ENCODE peak calls at places on chromosomes 1 and 21, in six cellular contexts. U, O, R, B, J and C are unnamed samples.

GRCh38 chr1:56061824-56062223 is 517.5 kb downstream of the PLPP3 start:
- ATAC-seq in U (no peak), O (peak), R (no peak), B (no peak), J (no peak), C (no peak)

GRCh38 chr1:154386643-154387352 is 18.3 kb upstream of the IL6R start:
- ATAC-seq in U (no peak), O (peak), R (peak), B (peak), J (no peak), C (peak)

GRCh38 chr1:228818928-228819632 is 83.8 kb downstream of the RHOU start:
- ATAC-seq in U (no peak), O (no peak), R (no peak), B (no peak), J (no peak), C (no peak)

GRCh38 chr1:151346769-151347522 is at the start of gene RFX5:
- ATAC-seq in U (peak), O (peak), R (peak), B (peak), J (peak), C (peak)

GRCh38 chr1:238606457-238606856 is 715.7 kb upstream of the ZP4 start:
- ATAC-seq in U (no peak), O (no peak), R (no peak), B (no peak), J (no peak), C (no peak)

GRCh38 chr21:38478782-38479181 is 19.5 kb downstream of the ERG start:
- ATAC-seq in U (peak), O (no peak), R (no peak), B (no peak), J (no peak), C (peak)

GRCh38 chr21:45769239-45769758 is 125.8 kb downstream of the PCBP3 start:
- ATAC-seq in U (peak), O (no peak), R (no peak), B (no peak), J (no peak), C (no peak)

GRCh38 chr1:55284856-55285255 is 69.7 kb upstream of the USP24 start:
- ATAC-seq in U (peak), O (peak), R (no peak), B (no peak), J (peak), C (no peak)

GRCh38 chr1:10388387-10388715 is 10.5 kb upstream of the PGD start:
- ATAC-seq in U (peak), O (peak), R (no peak), B (no peak), J (no peak), C (no peak)

GRCh38 chr1:99691175-99691574 is 45.3 kb downstream of the PALMD start:
- ATAC-seq in U (no peak), O (no peak), R (no peak), B (no peak), J (no peak), C (no peak)

GRCh38 chr1:155166373-155167165 is 6.5 kb downstream of the KRTCAP2 start:
- ATAC-seq in U (peak), O (peak), R (no peak), B (no peak), J (peak), C (no peak)

GRCh38 chr1:209433649-209434031 is 149.9 kb upstream of the CAMK1G start:
- ATAC-seq in U (no peak), O (no peak), R (no peak), B (no peak), J (no peak), C (no peak)

GRCh38 chr21:43757601-43758000 is 18.5 kb downstream of the CSTB start:
- ATAC-seq in U (no peak), O (no peak), R (no peak), B (no peak), J (no peak), C (no peak)

GRCh38 chr1:94012686-94013330 is 103.6 kb upstream of the GCLM start:
- ATAC-seq in U (no peak), O (no peak), R (no peak), B (no peak), J (no peak), C (no peak)

GRCh38 chr1:90862782-90863181 is 145.7 kb upstream of the BARHL2 start:
- ATAC-seq in U (no peak), O (no peak), R (no peak), B (no peak), J (no peak), C (no peak)

GRCh38 chr1:166999090-166999489 is 10.0 kb downstream of the MAEL start:
- ATAC-seq in U (no peak), O (no peak), R (no peak), B (no peak), J (no peak), C (no peak)

GRCh38 chr1:248890549-248891498 is 15.2 kb upstream of the PGBD2 start:
- ATAC-seq in U (peak), O (no peak), R (no peak), B (no peak), J (no peak), C (no peak)

GRCh38 chr1:246532519-246532918 is 25.4 kb upstream of the SMYD3 start:
- ATAC-seq in U (no peak), O (no peak), R (no peak), B (no peak), J (no peak), C (no peak)

GRCh38 chr1:164608651-164609057 is 49.7 kb downstream of the PBX1 start:
- ATAC-seq in U (no peak), O (no peak), R (no peak), B (no peak), J (no peak), C (no peak)

GRCh38 chr1:160403244-160403643 is 2.9 kb downstream of the VANGL2 start:
- ATAC-seq in U (no peak), O (no peak), R (no peak), B (no peak), J (no peak), C (no peak)

GRCh38 chr1:155049651-155050559 is 1.2 kb upstream of the ADAM15 start:
- ATAC-seq in U (no peak), O (no peak), R (no peak), B (no peak), J (no peak), C (no peak)

GRCh38 chr1:222233441-222234180 is 314.3 kb downstream of the HHIPL2 start:
- ATAC-seq in U (no peak), O (no peak), R (no peak), B (no peak), J (no peak), C (no peak)

GRCh38 chr1:48750089-48750488 is 26.6 kb downstream of the BEND5 start:
- ATAC-seq in U (no peak), O (peak), R (no peak), B (peak), J (no peak), C (no peak)

GRCh38 chr1:208230668-208231529 is 13.3 kb downstream of the PLXNA2 start:
- ATAC-seq in U (no peak), O (no peak), R (no peak), B (no peak), J (no peak), C (no peak)

GRCh38 chr21:41166947-41167346 is 1.0 kb upstream of the BACE2 start:
- ATAC-seq in U (no peak), O (no peak), R (no peak), B (no peak), J (no peak), C (no peak)

GRCh38 chr1:226126824-226127591 is 59.5 kb downstream of the ACBD3 start:
- ATAC-seq in U (no peak), O (peak), R (no peak), B (no peak), J (no peak), C (no peak)

GRCh38 chr1:198756470-198756869 is 117.6 kb downstream of the PTPRC start:
- ATAC-seq in U (peak), O (peak), R (no peak), B (peak), J (no peak), C (no peak)